ENCODE peak calls at places on chromosomes 2 and 18, in eight cellular contexts. X is GM04503; D is HEK293T; I is mesenteric fat pad; A is T-helper 9 cell; O is stimulated activated naive B cell treated with anti-CD40 and anti-IgM and Interleukin-4, amounts not matched to agents 10 μg/mL and 1 μg/mL and 100 μg/mL, for 72 hours; N is activated CD4-positive, alpha-beta T cell treated with anti-CD3 and anti-CD28 coated beads, Interleukin-2, amount 50 U/mL, for 24 hours; G is posterior vena cava. U is an unnamed sample.

GRCh38 chr2:45043171-45043570 is 33.9 kb upstream of the SIX2 start:
- DNase-seq in X (no peak), D (no peak), I (no peak), A (no peak), O (no peak), N (no peak), G (no peak), U (no peak)

GRCh38 chr2:120347387-120348010 is 1.6 kb downstream of the INHBB start:
- DNase-seq in X (no peak), D (no peak), I (no peak), A (no peak), O (no peak), N (no peak), G (no peak), U (no peak)

GRCh38 chr18:11729556-11729955 is 40.5 kb downstream of the GNAL start:
- DNase-seq in X (no peak), D (no peak), I (no peak), A (no peak), O (no peak), N (no peak), G (no peak), U (no peak)

GRCh38 chr2:238893349-238894000 is 45.6 kb downstream of the TWIST2 start:
- DNase-seq in X (no peak), D (no peak), I (no peak), A (no peak), O (no peak), N (no peak), G (peak; percentile 60), U (no peak)

GRCh38 chr2:1814061-1814460 is 69.7 kb upstream of the PXDN start:
- DNase-seq in X (no peak), D (no peak), I (no peak), A (no peak), O (no peak), N (no peak), G (peak; percentile 69), U (no peak)

GRCh38 chr2:180322781-180323180 is 315.7 kb upstream of the CWC22 start:
- DNase-seq in X (no peak), D (no peak), I (no peak), A (no peak), O (no peak), N (no peak), G (no peak), U (no peak)

GRCh38 chr2:112958428-112959108 is 19.2 kb upstream of the IL36G start:
- DNase-seq in X (peak; percentile 8), D (peak; percentile 62), I (no peak), A (peak; percentile 3), O (peak; percentile 20), N (no peak), G (no peak), U (peak; percentile 16)

GRCh38 chr2:229996320-229996719 is 72.4 kb downstream of the SLC16A14 start:
- DNase-seq in X (peak; percentile 51), D (no peak), I (no peak), A (no peak), O (no peak), N (no peak), G (no peak), U (no peak)

GRCh38 chr2:95075440-95075885 is 46.1 kb downstream of the MRPS5 start:
- DNase-seq in X (no peak), D (no peak), I (no peak), A (no peak), O (no peak), N (no peak), G (no peak), U (no peak)

GRCh38 chr2:239911630-239912071 is 113.5 kb downstream of the NDUFA10 start:
- DNase-seq in X (no peak), D (no peak), I (peak; percentile 43), A (no peak), O (no peak), N (no peak), G (peak; percentile 83), U (no peak)

GRCh38 chr2:86396304-86396785 is 44.8 kb upstream of the KDM3A start:
- DNase-seq in X (no peak), D (peak; percentile 31), I (no peak), A (no peak), O (no peak), N (no peak), G (no peak), U (no peak)

GRCh38 chr2:174339971-174340399 is 5.2 kb downstream of the SP9 start:
- DNase-seq in X (no peak), D (no peak), I (no peak), A (no peak), O (no peak), N (no peak), G (no peak), U (no peak)

GRCh38 chr2:163602196-163602595 is 133.6 kb downstream of the FIGN start:
- DNase-seq in X (no peak), D (no peak), I (no peak), A (no peak), O (no peak), N (no peak), G (no peak), U (no peak)

GRCh38 chr18:41577529-41577928 is 377.5 kb upstream of the PIK3C3 start:
- DNase-seq in X (no peak), D (no peak), I (no peak), A (no peak), O (no peak), N (no peak), G (no peak), U (no peak)

U was measured in NCI-H1105.